ENCODE peak calls at places on chromosome 17, in five cellular contexts. I is cardiac muscle cell; D is stimulated activated CD4-positive, alpha-beta T cell treated with anti-CD3 and anti-CD28 coated beads, Interleukin-15, amount 100 ng/mL, for 1 hour; U is nephron progenitor cell; X is H9. V is an unnamed sample.

GRCh38 chr17:56185905-56186783 is 32.9 kb downstream of the ANKFN1 start:
- DNase-seq in I (no peak), D (no peak), U (no peak), X (no peak), V (no peak)

GRCh38 chr17:50909765-50910661 is 43.9 kb upstream of the TOB1 start:
- DNase-seq in I (no peak), D (peak), U (no peak), X (no peak), V (peak)

GRCh38 chr17:13544292-13544691 is 57.4 kb downstream of the HS3ST3A1 start:
- DNase-seq in I (no peak), D (no peak), U (no peak), X (no peak), V (no peak)

GRCh38 chr17:18039535-18040286 is 503 bp downstream of the GID4 start:
- DNase-seq in I (peak), D (no peak), U (no peak), X (peak), V (peak)

GRCh38 chr17:51322390-51323029 is 62.2 kb downstream of the UTP18 start:
- DNase-seq in I (peak), D (no peak), U (no peak), X (peak), V (no peak)

GRCh38 chr17:52410781-52411180 is 252.3 kb upstream of the CA10 start:
- DNase-seq in I (no peak), D (no peak), U (no peak), X (no peak), V (no peak)

GRCh38 chr17:3659541-3660111 is 8.8 kb downstream of the TAX1BP3 start:
- DNase-seq in I (peak), D (no peak), U (no peak), X (peak), V (no peak)

GRCh38 chr17:56884483-56885144 is 29.2 kb downstream of the TRIM25 start:
- DNase-seq in I (no peak), D (no peak), U (no peak), X (no peak), V (no peak)

GRCh38 chr17:29883497-29883896 is 46.5 kb downstream of the SSH2 start:
- DNase-seq in I (no peak), D (no peak), U (no peak), X (no peak), V (no peak)

GRCh38 chr17:58277107-58277506 is 3.6 kb downstream of the MPO start:
- DNase-seq in I (no peak), D (no peak), U (no peak), X (no peak), V (no peak)

GRCh38 chr17:3972281-3972731 is 8.1 kb upstream of the ATP2A3 start:
- DNase-seq in I (no peak), D (no peak), U (no peak), X (no peak), V (no peak)

GRCh38 chr17:58525239-58525638 is 10.8 kb upstream of the MTMR4 start:
- DNase-seq in I (no peak), D (no peak), U (no peak), X (no peak), V (no peak)

GRCh38 chr17:64256913-64257807 is 5.9 kb downstream of the TEX2 start:
- DNase-seq in I (no peak), D (no peak), U (no peak), X (no peak), V (no peak)

GRCh38 chr17:77923776-77924513 is 34.6 kb upstream of the TNRC6C start:
- DNase-seq in I (no peak), D (no peak), U (no peak), X (peak), V (no peak)

GRCh38 chr17:1040216-1040600 is 43.3 kb downstream of the TIMM22 start:
- DNase-seq in I (no peak), D (no peak), U (no peak), X (no peak), V (no peak)

GRCh38 chr17:15341385-15341849 is at the start of gene TEKT3:
- DNase-seq in I (peak), D (no peak), U (peak), X (peak), V (no peak)

GRCh38 chr17:6427284-6427781 is 7.6 kb downstream of the AIPL1 start:
- DNase-seq in I (no peak), D (no peak), U (no peak), X (no peak), V (no peak)

GRCh38 chr17:72666519-72666874 is 426.0 kb downstream of the SLC39A11 start:
- DNase-seq in I (no peak), D (no peak), U (no peak), X (no peak), V (no peak)

GRCh38 chr17:34769049-34769448 is 189.7 kb downstream of the TMEM132E start:
- DNase-seq in I (peak), D (no peak), U (no peak), X (no peak), V (no peak)

GRCh38 chr17:2207815-2208515 is 95.6 kb downstream of the SMG6 start:
- DNase-seq in I (peak), D (no peak), U (peak), X (no peak), V (no peak)

GRCh38 chr17:17275991-17276390 is 5.1 kb downstream of the COPS3 start:
- DNase-seq in I (no peak), D (no peak), U (no peak), X (no peak), V (no peak)

GRCh38 chr17:77425791-77426641 is 285.2 kb downstream of the SEC14L1 start:
- DNase-seq in I (no peak), D (no peak), U (no peak), X (peak), V (no peak)

V was measured in effector memory CD4-positive, alpha-beta T cell.